ENCODE peak calls at places on chromosome 10, in four cellular contexts. M is transverse colon, C is AG04450, G is Karpas-422. T is an unnamed sample.

GRCh38 chr10:120431356-120431755 is 25.7 kb upstream of the PLPP4 start:
- DNase-seq in M (no peak), C (no peak), G (no peak), T (no peak)

GRCh38 chr10:69421611-69422308 is 5.0 kb upstream of the TACR2 start:
- DNase-seq in M (peak), C (no peak), G (no peak), T (peak)

GRCh38 chr10:89086801-89087513 is 96.4 kb downstream of the FAS start:
- DNase-seq in M (peak), C (peak), G (no peak), T (peak)

GRCh38 chr10:124698560-124699470 is 45.4 kb downstream of the FAM53B start:
- DNase-seq in M (no peak), C (no peak), G (no peak), T (no peak)

GRCh38 chr10:94066411-94066810 is 72.7 kb downstream of the PLCE1 start:
- DNase-seq in M (no peak), C (no peak), G (no peak), T (peak)

GRCh38 chr10:71471031-71471430 is 74.3 kb downstream of the CDH23 start:
- DNase-seq in M (no peak), C (no peak), G (no peak), T (no peak)

GRCh38 chr10:13924020-13924725 is 337.4 kb downstream of the PRPF18 start:
- DNase-seq in M (no peak), C (peak), G (no peak), T (no peak)

GRCh38 chr10:32054087-32054486 is 2.1 kb downstream of the KIF5B start:
- DNase-seq in M (peak), C (peak), G (no peak), T (no peak)

GRCh38 chr10:124003070-124003419 is 90.4 kb downstream of the CHST15 start:
- DNase-seq in M (no peak), C (no peak), G (no peak), T (no peak)

GRCh38 chr10:11197266-11197712 is 179.6 kb downstream of the CELF2 start:
- DNase-seq in M (peak), C (no peak), G (no peak), T (peak)

GRCh38 chr10:62961951-62962523 is 145.9 kb upstream of the EGR2 start:
- DNase-seq in M (no peak), C (no peak), G (peak), T (peak)

GRCh38 chr10:60942604-60943269 is 1.2 kb downstream of the RHOBTB1 start:
- DNase-seq in M (peak), C (no peak), G (no peak), T (peak)

GRCh38 chr10:114326794-114327193 is 77.5 kb downstream of the AFAP1L2 start:
- DNase-seq in M (no peak), C (no peak), G (no peak), T (no peak)

DNA sequence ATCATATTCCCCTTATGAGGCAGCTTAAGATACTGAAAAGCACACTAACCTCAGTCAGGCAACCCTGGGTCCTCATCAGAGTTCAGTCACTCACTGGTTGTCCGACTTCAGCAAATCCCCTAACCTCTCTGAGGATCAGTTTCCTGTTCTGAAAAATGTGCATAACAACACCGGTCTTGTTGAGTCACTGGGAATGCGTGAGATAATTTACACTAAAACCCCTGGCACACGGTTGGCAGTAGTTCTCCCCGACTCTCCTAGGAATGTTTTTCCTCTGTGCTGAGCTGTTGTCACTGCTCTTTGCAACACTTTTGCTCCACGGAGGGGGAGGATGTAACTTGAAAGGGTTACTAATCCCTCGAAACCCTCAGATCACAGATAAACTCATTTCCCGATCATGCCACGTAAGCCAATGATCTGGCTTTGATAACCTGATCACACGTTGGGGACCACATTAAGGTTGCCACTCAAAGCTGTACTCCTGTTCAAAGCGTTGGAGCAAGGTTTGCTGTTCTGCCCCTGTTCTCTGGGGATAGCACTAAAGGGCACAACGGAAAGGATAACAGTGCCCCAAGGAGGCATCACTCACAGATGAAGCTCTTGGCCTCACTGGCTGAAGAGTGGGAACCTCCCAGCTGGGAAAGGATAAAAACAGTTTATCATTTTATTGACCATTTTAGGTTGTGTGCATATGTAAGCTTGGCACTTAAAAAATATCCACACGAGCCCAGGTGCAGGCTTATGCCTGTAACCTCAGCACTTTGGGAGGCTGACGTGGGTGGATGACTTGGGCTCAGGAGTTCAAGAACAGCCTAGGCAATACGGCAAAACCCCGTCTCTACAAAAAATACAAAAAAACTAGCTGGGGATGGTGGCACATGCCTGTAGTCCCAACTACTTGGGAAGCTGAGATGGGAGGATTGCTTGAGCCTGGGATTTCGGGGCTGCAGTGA is 5.0 kb upstream of the RBM17 start:
- DNase-seq in M (no peak), C (no peak), G (no peak), T (no peak)
- H3K27ac ChIP-seq in M (no peak), C (no peak), G (no peak), T (peak)

GRCh38 chr10:43117031-43117776 is 21.0 kb upstream of the CSGALNACT2 start:
- DNase-seq in M (no peak), C (no peak), G (no peak), T (no peak)
- H3K27ac ChIP-seq in M (no peak), C (no peak), G (no peak), T (no peak)

DNA sequence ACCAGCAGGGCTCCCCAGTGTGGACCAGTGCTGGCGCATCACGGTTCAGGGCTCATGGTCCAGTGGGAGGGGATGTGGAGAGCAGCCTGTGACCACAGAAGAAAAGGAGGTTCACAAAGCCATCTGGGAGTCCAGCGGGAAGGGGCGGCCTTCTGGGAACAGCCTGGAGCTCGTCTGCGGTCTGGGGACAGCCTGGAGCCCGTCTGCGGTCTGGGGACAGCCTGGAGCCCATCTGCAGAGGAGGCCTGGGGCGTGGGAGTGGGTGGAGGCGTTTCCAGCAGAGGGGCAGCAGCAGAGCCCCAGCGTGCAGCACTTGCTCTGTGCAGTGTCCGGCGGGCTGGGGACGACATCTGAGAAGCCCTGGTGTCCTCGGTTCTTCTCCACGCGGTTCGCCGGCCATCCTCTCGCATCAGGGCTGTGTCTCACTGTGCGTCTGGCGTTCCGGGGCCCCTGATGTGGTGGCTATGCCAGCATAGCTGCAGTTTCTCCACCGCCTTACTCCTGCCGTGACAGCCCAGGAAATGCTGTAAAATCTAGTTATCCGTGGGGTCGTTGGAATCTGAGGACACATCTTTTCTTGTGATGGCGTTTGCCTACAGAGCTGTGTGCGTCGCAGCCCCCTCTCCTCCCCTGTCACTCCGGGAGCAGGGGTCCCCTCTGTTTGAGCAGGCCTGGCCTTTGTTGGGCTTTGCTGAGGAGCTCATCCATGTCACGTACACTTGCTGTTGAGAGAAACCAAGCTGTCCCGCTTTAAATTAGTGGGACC is 104.6 kb downstream of the INPP5A start:
- DNase-seq in M (no peak), C (no peak), G (no peak), T (no peak)
- H3K27ac ChIP-seq in M (peak), C (no peak), G (no peak), T (no peak)

GRCh38 chr10:72904806-72905205 is 11.3 kb downstream of the OIT3 start:
- DNase-seq in M (no peak), C (no peak), G (peak), T (no peak)
- H3K27ac ChIP-seq in M (no peak), C (no peak), G (no peak), T (no peak)

DNA sequence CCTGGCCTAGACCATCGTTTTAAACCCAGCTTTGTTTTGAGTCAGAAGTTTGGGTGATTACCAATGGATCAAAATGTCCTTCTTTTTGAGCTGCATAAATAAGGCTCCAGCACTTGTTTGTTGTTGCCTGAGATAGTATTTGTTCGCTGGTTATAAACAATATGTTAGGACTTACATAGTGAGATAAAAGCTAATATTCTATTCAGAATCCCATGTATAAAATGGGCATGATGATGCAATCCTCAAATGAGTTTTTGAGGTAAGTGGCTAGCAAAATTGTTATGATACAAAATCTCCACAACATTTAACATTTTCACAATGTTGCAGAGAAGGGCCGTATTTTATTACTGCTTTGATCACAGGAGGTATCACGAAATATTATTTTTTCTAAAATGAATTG is 48.5 kb downstream of the CFAP43 start:
- DNase-seq in M (no peak), C (no peak), G (no peak), T (no peak)
- H3K27ac ChIP-seq in M (no peak), C (no peak), G (no peak), T (no peak)

GRCh38 chr10:1731592-1731991 is 5.7 kb downstream of the ADARB2 start:
- DNase-seq in M (no peak), C (no peak), G (no peak), T (no peak)
- H3K27ac ChIP-seq in M (no peak), C (no peak), G (no peak), T (no peak)

DNA sequence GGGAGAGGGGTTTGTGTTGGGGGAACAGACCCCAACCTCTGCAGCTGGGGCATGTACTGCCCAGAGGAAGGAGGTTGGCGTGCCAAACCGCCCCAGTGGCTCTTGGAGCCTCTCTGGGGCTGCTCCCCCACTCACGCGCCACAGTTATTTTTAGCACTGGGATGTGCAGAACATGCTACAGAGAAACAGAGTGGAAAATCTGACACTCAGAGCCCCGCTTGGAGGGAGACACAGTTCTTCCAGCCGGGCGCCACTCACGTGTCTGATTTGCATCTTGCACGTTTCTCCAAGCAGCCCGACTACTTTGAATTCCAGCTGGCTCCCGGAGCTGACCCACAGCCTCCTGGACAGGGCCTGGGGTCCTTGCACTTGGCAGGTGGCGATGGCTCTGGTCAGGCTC is 182.0 kb downstream of the RPS24 start:
- DNase-seq in M (peak), C (peak), G (no peak), T (peak)
- H3K27ac ChIP-seq in M (peak), C (no peak), G (no peak), T (peak)

T was measured in heart right ventricle.